ENCODE peak calls at places on chromosome 1, in eight cellular contexts. I is fibroblast of mammary gland; X is Caco-2; K is CD4-positive, alpha-beta T cell; T is GM13976; J is lower leg skin; V is GM10248; Y is heart left ventricle. G is an unnamed sample.

GRCh38 chr1:52571783-52572182 is 18.9 kb upstream of the TUT4 start:
- DNase-seq in I (peak), X (peak), K (no peak), T (no peak), J (no peak), V (no peak), Y (no peak), G (no peak)

GRCh38 chr1:231844986-231845502 is 218.5 kb downstream of the DISC1 start:
- DNase-seq in I (no peak), X (no peak), K (no peak), T (no peak), J (no peak), V (no peak), Y (no peak), G (no peak)

GRCh38 chr1:213669964-213670691 is 317.6 kb upstream of the PROX1 start:
- DNase-seq in I (no peak), X (peak), K (peak), T (no peak), J (no peak), V (no peak), Y (no peak), G (no peak)

GRCh38 chr1:16143566-16144324 is 12.1 kb downstream of the EPHA2 start:
- DNase-seq in I (no peak), X (peak), K (no peak), T (no peak), J (no peak), V (no peak), Y (peak), G (no peak)

GRCh38 chr1:192817202-192817601 is 8.4 kb downstream of the RGS2 start:
- DNase-seq in I (no peak), X (no peak), K (no peak), T (no peak), J (no peak), V (no peak), Y (no peak), G (no peak)

GRCh38 chr1:158754420-158754819 is at the start of gene OR6K6:
- DNase-seq in I (no peak), X (no peak), K (no peak), T (no peak), J (no peak), V (no peak), Y (no peak), G (no peak)

GRCh38 chr1:67590329-67590728 is 94.7 kb upstream of the GADD45A start:
- DNase-seq in I (peak), X (no peak), K (no peak), T (no peak), J (peak), V (no peak), Y (peak), G (no peak)

GRCh38 chr1:153777648-153778047 is 2.4 kb downstream of the SLC27A3 start:
- DNase-seq in I (peak), X (no peak), K (no peak), T (no peak), J (peak), V (no peak), Y (no peak), G (no peak)

GRCh38 chr1:147493349-147493748 is 48.0 kb upstream of the BCL9 start:
- DNase-seq in I (no peak), X (no peak), K (no peak), T (no peak), J (no peak), V (no peak), Y (no peak), G (no peak)

GRCh38 chr1:165116732-165117131 is 239.8 kb downstream of the LMX1A start:
- DNase-seq in I (peak), X (no peak), K (no peak), T (no peak), J (no peak), V (no peak), Y (no peak), G (no peak)

GRCh38 chr1:37682334-37682987 is 9.9 kb upstream of the CDCA8 start:
- DNase-seq in I (peak), X (no peak), K (peak), T (peak), J (peak), V (peak), Y (peak), G (peak)

GRCh38 chr1:202806845-202807366 is 1.3 kb downstream of the KDM5B start:
- DNase-seq in I (no peak), X (no peak), K (no peak), T (peak), J (peak), V (peak), Y (no peak), G (peak)

GRCh38 chr1:208615356-208615755 is 371.2 kb upstream of the PLXNA2 start:
- DNase-seq in I (no peak), X (no peak), K (no peak), T (no peak), J (no peak), V (no peak), Y (no peak), G (no peak)

GRCh38 chr1:170697338-170697715 is 33.4 kb downstream of the PRRX1 start:
- DNase-seq in I (no peak), X (no peak), K (no peak), T (no peak), J (no peak), V (no peak), Y (no peak), G (no peak)

GRCh38 chr1:14553711-14554110 is 44.8 kb upstream of the KAZN start:
- DNase-seq in I (peak), X (no peak), K (no peak), T (no peak), J (no peak), V (no peak), Y (no peak), G (no peak)

GRCh38 chr1:193951989-193952388 is 765.6 kb upstream of the B3GALT2 start:
- DNase-seq in I (no peak), X (no peak), K (no peak), T (no peak), J (no peak), V (no peak), Y (no peak), G (no peak)

GRCh38 chr1:168148916-168149315 is 12.2 kb upstream of the GPR161 start:
- DNase-seq in I (no peak), X (no peak), K (no peak), T (peak), J (no peak), V (peak), Y (no peak), G (no peak)

GRCh38 chr1:201756411-201756810 is 72.5 kb upstream of the IPO9 start:
- DNase-seq in I (peak), X (no peak), K (no peak), T (no peak), J (no peak), V (no peak), Y (no peak), G (no peak)

GRCh38 chr1:157151068-157151467 is 12.9 kb upstream of the ETV3 start:
- DNase-seq in I (no peak), X (no peak), K (no peak), T (no peak), J (no peak), V (no peak), Y (no peak), G (no peak)
- TF ChIP-seq CTCF in I (no peak), X (no peak), K (no peak), T (no peak), J (no peak), V (no peak), Y (no peak), G (no peak)

GRCh38 chr1:223811634-223812101 is 34.1 kb downstream of the TP53BP2 start:
- DNase-seq in I (peak), X (no peak), K (no peak), T (peak), J (no peak), V (no peak), Y (no peak), G (no peak)
- TF ChIP-seq CTCF in I (peak), X (peak), K (peak), T (peak), J (no peak), V (peak), Y (peak), G (no peak)

DNA sequence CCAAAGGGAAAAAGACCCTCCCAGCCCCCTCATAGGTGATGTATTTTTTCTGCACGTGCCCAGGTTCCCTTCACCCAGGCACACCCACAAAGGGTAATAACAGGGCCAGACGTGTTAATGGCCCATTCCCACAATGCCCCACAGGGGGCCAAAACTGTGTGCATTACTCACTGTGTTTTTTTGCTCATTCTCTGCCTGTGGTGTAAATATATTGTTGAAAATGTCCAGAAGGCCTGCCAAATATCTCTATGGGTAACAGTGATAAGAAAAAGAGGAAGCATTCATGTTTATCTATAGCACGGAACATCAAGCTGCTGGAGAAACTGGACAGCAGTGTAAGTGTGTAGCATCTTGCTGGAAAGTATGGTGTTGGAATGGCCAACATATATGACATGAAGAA is 21.9 kb downstream of the RHEX start:
- DNase-seq in I (no peak), X (no peak), K (no peak), T (no peak), J (no peak), V (no peak), Y (no peak), G (no peak)
- TF ChIP-seq CTCF in I (no peak), X (peak), K (no peak), T (no peak), J (no peak), V (no peak), Y (no peak), G (peak)

GRCh38 chr1:227792216-227793078 is 23.0 kb upstream of the PRSS38 start:
- DNase-seq in I (no peak), X (no peak), K (no peak), T (peak), J (peak), V (no peak), Y (peak), G (no peak)
- TF ChIP-seq CTCF in I (no peak), X (no peak), K (no peak), T (no peak), J (no peak), V (no peak), Y (no peak), G (no peak)

GRCh38 chr1:189220750-189221149 is 1256.9 kb downstream of the BRINP3 start:
- DNase-seq in I (no peak), X (no peak), K (no peak), T (no peak), J (no peak), V (no peak), Y (no peak), G (no peak)
- TF ChIP-seq CTCF in I (no peak), X (peak), K (no peak), T (no peak), J (no peak), V (no peak), Y (no peak), G (peak)

G was measured in endothelial cell.